ENCODE peak calls at places on chromosomes 11 and 22, in four cellular contexts. C is fibroblast of the aortic adventitia, E is AG09309, Z is aorta. R is an unnamed sample.

GRCh38 chr22:50091092-50091491 is 1.3 kb downstream of the MOV10L1 start:
- DNase-seq in E (no peak), Z (peak; percentile 65), C (no peak), R (no peak)

GRCh38 chr22:29617922-29618629 is 14.6 kb downstream of the NF2 start:
- DNase-seq in E (no peak), C (peak; percentile 69), Z (no peak), R (no peak)

GRCh38 chr11:1959786-1960185 is 12.7 kb downstream of the MRPL23 start:
- DNase-seq in C (no peak), E (no peak), Z (peak; percentile 2), R (no peak)

GRCh38 chr22:19117111-19117512 is 5.1 kb downstream of the DGCR2 start:
- DNase-seq in Z (peak; percentile 26), C (no peak), E (no peak), R (no peak)

GRCh38 chr11:47440054-47440476 is 8.9 kb downstream of the RAPSN start:
- DNase-seq in C (no peak), E (no peak), Z (no peak), R (no peak)

GRCh38 chr22:30086496-30086895 is 6.2 kb downstream of the HORMAD2 start:
- DNase-seq in C (no peak), Z (no peak), E (no peak), R (no peak)

GRCh38 chr11:67436459-67437081 is 912 bp downstream of the PTPRCAP start:
- DNase-seq in Z (no peak), E (no peak), C (no peak), R (no peak)

GRCh38 chr22:38243007-38243775 is 29.6 kb downstream of the TMEM184B start:
- DNase-seq in C (no peak), E (no peak), Z (no peak), R (peak; percentile 86)

GRCh38 chr11:58926695-58927094 is 12.6 kb upstream of the GLYATL1 start:
- DNase-seq in E (peak; percentile 75), C (peak; percentile 78), Z (no peak), R (no peak)

DNA sequence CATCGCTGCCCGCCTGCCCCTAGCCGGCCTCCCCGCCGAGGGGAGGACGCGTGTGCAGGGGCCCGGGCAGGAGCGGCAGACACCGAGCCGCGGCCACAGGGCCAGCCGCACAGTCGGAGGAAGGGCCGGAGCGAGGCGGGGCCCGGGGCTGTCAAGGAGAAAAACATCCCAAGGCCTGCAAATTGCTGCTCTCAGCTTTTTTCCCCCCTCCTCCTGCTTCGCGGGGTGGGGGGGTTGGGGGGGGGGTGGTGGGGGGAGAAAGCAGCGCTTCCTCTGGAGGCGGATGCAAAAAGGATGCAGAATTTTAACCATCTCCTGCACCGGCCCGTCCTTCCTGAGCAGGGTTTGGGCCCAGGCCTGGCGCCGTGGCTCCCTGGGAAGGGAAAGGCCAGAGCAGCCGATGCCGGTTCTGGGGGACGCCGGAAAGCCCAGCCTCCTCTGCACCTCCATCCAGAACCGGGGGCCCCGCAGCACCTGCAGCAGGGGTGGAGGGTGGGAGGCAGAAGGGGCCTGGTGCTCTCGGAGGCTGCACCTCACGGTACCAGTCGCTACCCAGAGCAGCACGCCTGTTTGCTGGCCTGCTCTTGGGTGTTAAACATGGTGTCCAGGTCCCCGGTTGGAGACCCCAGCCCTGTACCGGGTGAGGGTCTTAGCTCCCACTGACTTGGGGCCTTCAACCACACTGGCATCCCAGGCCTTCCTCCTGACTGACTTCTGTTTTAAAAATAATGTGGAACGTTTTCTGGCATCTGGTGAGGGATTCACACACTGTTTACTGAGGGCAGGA is 77.3 kb upstream of the WNT7B start:
- DNase-seq in E (no peak), C (peak; percentile 85), Z (peak; percentile 82), R (no peak)
- H3K4me3 ChIP-seq in E (peak overlapping the region; percentile 75), C (peak overlapping the region; percentile 77), Z (peak overlapping the region; percentile 86), R (peak overlapping the region; percentile 45)

DNA sequence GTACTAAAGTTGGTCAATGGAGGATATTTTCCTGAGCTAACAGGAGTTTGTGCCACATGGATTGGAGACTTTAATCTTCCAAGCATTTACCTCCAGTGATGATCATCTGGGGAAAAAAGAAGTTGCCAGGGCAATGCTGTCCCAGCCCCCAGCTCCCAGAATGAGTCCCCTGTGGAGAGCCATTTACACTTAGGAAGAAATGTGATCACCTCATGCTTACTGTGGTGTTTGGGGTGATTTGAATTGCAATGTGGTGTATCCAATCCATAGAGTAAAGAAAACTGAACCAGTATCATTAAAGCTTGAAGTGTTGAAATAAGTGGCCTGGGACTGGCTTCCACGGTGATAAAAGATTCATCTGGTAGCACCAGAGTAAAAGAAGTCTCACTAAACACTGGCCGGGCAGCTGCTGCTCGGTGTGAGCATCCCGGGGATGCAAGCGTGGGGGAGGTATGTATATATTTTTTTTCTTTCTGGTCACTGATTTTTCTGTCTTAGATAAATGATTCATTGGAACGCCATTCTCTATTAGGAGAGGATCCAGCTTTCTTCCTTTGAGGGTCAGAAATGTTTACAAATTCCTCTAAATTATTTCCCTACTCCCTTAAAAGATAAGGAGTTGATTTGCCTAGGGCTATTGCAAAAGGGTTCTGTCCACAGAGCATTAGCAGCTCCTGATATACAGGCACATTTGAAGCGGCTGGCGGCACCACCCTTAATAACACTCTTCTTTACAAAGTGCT is 117.1 kb upstream of the NTM start:
- DNase-seq in Z (no peak), E (no peak), C (peak; percentile 2), R (no peak)
- H3K4me3 ChIP-seq in Z (no peak overlapping the region), E (no peak overlapping the region), C (no peak overlapping the region), R (no peak overlapping the region)

DNA sequence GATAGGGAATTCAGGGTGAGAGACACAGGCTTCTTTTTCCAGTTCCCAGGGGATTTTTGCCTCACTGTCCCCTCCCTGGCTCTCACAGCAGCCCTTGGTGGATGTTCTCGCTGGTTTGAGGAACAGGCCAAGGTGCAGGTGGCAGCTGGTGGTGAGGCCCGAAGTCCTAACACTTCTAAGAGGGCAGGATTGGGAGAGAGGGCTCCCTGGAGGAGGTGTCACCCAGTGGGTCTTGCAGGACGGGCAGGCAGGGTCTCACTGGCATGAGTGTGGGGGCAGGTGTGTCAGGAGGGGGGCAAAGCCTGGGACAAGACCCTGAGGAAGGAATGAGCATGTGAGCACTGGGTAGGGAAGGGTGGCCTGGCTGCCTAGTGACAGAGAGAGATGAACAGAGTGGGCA is 9.2 kb downstream of the ADORA2A start:
- DNase-seq in Z (no peak), E (no peak), C (no peak), R (no peak)
- H3K4me3 ChIP-seq in Z (no peak overlapping the region), E (no peak overlapping the region), C (no peak overlapping the region), R (no peak overlapping the region)

GRCh38 chr11:282630-283360 is 4.6 kb downstream of the NLRP6 start:
- DNase-seq in E (no peak), C (no peak), Z (peak; percentile 64), R (no peak)

GRCh38 chr11:283405-284080 is 5.3 kb downstream of the NLRP6 start:
- DNase-seq in Z (no peak), C (no peak), E (no peak), R (no peak)

GRCh38 chr11:284081-285020 is 4.6 kb upstream of the PGGHG start:
- DNase-seq in E (no peak), Z (peak; percentile 54), C (no peak), R (no peak)

GRCh38 chr11:285894-286220 is 3.1 kb upstream of the PGGHG start:
- DNase-seq in C (no peak), E (no peak), Z (peak; percentile 41), R (no peak)

DNA sequence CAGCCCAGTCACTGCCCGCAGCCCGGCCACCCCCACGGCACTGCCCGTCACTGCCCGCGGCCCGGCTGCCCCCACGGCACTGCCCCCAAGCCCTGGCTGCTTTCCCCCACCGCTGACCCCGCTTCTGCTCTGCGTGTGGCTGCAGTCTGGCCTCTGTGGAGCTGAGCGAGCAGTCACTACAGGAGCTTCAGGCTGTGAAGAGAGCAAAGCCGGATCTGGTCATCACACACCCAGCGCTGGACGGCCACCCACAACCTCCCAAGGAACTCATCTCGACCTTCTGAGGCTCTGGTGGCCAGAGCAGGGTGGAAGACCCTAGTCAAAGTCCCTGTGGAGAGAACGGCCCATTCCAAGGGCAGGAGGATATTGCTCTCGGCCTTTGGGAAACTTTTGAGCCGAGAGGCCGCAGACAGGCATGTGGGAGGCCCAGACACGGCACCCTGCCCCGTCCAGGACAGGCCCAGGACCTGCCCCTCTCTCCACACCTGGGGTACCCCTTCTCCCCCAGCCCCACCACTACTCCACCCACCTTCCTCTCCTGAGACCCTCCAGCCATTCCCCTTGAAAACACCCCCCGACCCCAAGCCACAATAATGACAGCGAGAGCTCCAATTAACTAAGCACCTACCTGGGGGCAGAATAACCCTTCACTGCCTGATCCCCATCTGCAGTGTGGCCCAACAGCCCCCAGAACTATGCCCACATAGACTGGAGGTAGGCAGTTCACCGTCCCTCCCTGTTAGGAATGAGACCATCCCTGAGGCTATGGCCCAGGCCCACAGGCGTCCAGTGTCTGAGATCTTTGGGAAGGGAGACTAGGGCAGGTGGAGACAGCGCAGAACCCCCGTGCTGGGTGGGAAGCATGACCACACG is 3.7 kb upstream of the PGGHG start:
- DNase-seq in Z (peak; percentile 59), E (no peak), C (no peak), R (no peak)
- H3K4me3 ChIP-seq in Z (no peak overlapping the region), E (no peak overlapping the region), C (no peak overlapping the region), R (no peak overlapping the region)

DNA sequence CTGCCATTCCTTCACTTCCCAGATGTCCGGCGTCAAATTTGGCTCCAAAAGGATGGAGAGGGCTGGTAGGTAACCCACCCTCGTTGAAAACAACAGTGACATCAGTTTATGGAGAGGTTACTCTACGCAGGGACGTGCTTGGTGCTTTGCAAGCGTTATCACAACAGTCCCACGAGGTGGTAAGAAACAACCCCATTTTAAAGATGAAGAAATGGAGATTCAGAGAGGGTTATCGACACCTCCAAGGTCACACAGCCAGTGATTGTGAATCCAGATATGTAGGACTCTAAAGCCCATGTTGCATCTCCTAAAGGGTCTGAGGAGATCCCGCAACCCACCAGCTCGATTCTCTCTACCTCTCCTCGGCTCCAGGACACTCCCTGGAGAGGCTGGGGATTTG is 773 bp downstream of the MIAT start:
- DNase-seq in E (no peak), Z (no peak), C (no peak), R (no peak)
- H3K4me3 ChIP-seq in E (peak overlapping the region; percentile 36), Z (no peak overlapping the region), C (peak overlapping the region; percentile 43), R (peak overlapping the region; percentile 37)

R was measured in retinal pigment epithelial cell.